ENCODE peak calls at places on chromosome 10, in six cellular contexts. One of them, this sample, is unnamed.

GRCh38 chr10:124145109-124145860 is 51.9 kb upstream of the CHST15 start:
- DNase-seq in thoracic aorta: no peak
- DNase-seq in RWPE1: no peak
- DNase-seq in K562: no peak
- DNase-seq in HepG2: no peak
- DNase-seq in endothelial cell of umbilical vein: no peak
- DNase-seq in this sample: peak; percentile 12

GRCh38 chr10:33521062-33521461 is 186.6 kb upstream of the NRP1 start:
- DNase-seq in RWPE1: no peak
- DNase-seq in HepG2: no peak
- DNase-seq in endothelial cell of umbilical vein: no peak
- DNase-seq in K562: no peak
- DNase-seq in thoracic aorta: no peak
- DNase-seq in this sample: no peak

GRCh38 chr10:230758-231157 is 95.5 kb downstream of the ZMYND11 start:
- DNase-seq in thoracic aorta: no peak
- DNase-seq in RWPE1: no peak
- DNase-seq in endothelial cell of umbilical vein: peak; percentile 12
- DNase-seq in K562: peak; percentile 20
- DNase-seq in HepG2: peak; percentile 15
- DNase-seq in this sample: no peak

GRCh38 chr10:77756319-77757232 is 119.0 kb upstream of the KCNMA1 start:
- DNase-seq in endothelial cell of umbilical vein: peak; percentile 78
- DNase-seq in K562: peak; percentile 80
- DNase-seq in HepG2: peak; percentile 59
- DNase-seq in RWPE1: peak; percentile 70
- DNase-seq in thoracic aorta: no peak
- DNase-seq in this sample: peak; percentile 33

GRCh38 chr10:77156406-77156879 is 481.2 kb downstream of the KCNMA1 start:
- DNase-seq in RWPE1: no peak
- DNase-seq in K562: no peak
- DNase-seq in thoracic aorta: no peak
- DNase-seq in HepG2: no peak
- DNase-seq in endothelial cell of umbilical vein: peak; percentile 83
- DNase-seq in this sample: peak; percentile 27

GRCh38 chr10:21532694-21533576 is 1.1 kb upstream of the MLLT10 start:
- DNase-seq in HepG2: no peak
- DNase-seq in endothelial cell of umbilical vein: peak; percentile 26
- DNase-seq in K562: peak; percentile 42
- DNase-seq in thoracic aorta: no peak
- DNase-seq in RWPE1: no peak
- DNase-seq in this sample: no peak

GRCh38 chr10:113424304-113424721 is 128.5 kb upstream of the HABP2 start:
- DNase-seq in endothelial cell of umbilical vein: no peak
- DNase-seq in RWPE1: no peak
- DNase-seq in HepG2: no peak
- DNase-seq in thoracic aorta: no peak
- DNase-seq in K562: no peak
- DNase-seq in this sample: no peak

GRCh38 chr10:63783882-63784281 is 262.7 kb downstream of the REEP3 start:
- DNase-seq in RWPE1: no peak
- DNase-seq in endothelial cell of umbilical vein: no peak
- DNase-seq in K562: no peak
- DNase-seq in HepG2: no peak
- DNase-seq in thoracic aorta: no peak
- DNase-seq in this sample: no peak

GRCh38 chr10:113992601-113993011 is 51.1 kb upstream of the ADRB1 start:
- DNase-seq in thoracic aorta: no peak
- DNase-seq in HepG2: no peak
- DNase-seq in endothelial cell of umbilical vein: no peak
- DNase-seq in K562: no peak
- DNase-seq in RWPE1: no peak
- DNase-seq in this sample: peak; percentile 3

GRCh38 chr10:60508831-60509230 is 119.2 kb upstream of the ANK3 start:
- DNase-seq in endothelial cell of umbilical vein: no peak
- DNase-seq in HepG2: no peak
- DNase-seq in thoracic aorta: no peak
- DNase-seq in RWPE1: no peak
- DNase-seq in K562: no peak
- DNase-seq in this sample: no peak

GRCh38 chr10:109650228-109650627 is 273.1 kb downstream of the XPNPEP1 start:
- DNase-seq in HepG2: no peak
- DNase-seq in thoracic aorta: no peak
- DNase-seq in endothelial cell of umbilical vein: no peak
- DNase-seq in RWPE1: no peak
- DNase-seq in K562: no peak
- DNase-seq in this sample: no peak
- H3K27ac ChIP-seq in HepG2: no peak overlapping the region
- H3K27ac ChIP-seq in thoracic aorta: no peak overlapping the region
- H3K27ac ChIP-seq in endothelial cell of umbilical vein: no peak overlapping the region
- H3K27ac ChIP-seq in RWPE1: no peak overlapping the region
- H3K27ac ChIP-seq in K562: no peak overlapping the region
- H3K27ac ChIP-seq in this sample: no peak overlapping the region

DNA sequence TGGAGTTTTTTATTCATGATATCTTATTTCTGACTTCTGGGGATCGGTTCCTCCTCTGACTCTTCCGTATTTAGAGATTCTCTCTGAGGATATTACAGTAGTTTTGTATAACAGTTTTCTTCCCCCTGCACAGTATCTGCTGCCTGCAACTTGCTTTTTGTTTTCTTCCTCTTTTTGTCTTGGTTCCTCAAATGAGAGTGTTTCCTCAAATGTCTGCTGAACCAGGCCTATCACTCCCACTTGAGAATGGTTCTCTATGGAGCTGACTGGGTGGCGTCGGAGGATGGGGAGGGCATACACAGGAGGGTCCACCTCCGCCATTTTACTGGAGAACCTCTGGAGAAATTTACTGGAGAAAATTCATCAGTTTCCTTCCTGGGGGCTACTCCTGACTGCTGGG is 27.7 kb downstream of the ARHGAP22 start:
- DNase-seq in HepG2: no peak
- DNase-seq in RWPE1: no peak
- DNase-seq in thoracic aorta: no peak
- DNase-seq in endothelial cell of umbilical vein: no peak
- DNase-seq in K562: no peak
- DNase-seq in this sample: no peak
- H3K27ac ChIP-seq in HepG2: no peak overlapping the region
- H3K27ac ChIP-seq in RWPE1: no peak overlapping the region
- H3K27ac ChIP-seq in thoracic aorta: no peak overlapping the region
- H3K27ac ChIP-seq in endothelial cell of umbilical vein: no peak overlapping the region
- H3K27ac ChIP-seq in K562: no peak overlapping the region
- H3K27ac ChIP-seq in this sample: no peak overlapping the region

GRCh38 chr10:125209591-125210373 is 49.4 kb upstream of the CTBP2 start:
- DNase-seq in HepG2: no peak
- DNase-seq in RWPE1: no peak
- DNase-seq in thoracic aorta: no peak
- DNase-seq in K562: no peak
- DNase-seq in endothelial cell of umbilical vein: peak; percentile 9
- DNase-seq in this sample: no peak
- H3K27ac ChIP-seq in HepG2: no peak overlapping the region
- H3K27ac ChIP-seq in RWPE1: no peak overlapping the region
- H3K27ac ChIP-seq in thoracic aorta: no peak overlapping the region
- H3K27ac ChIP-seq in K562: no peak overlapping the region
- H3K27ac ChIP-seq in endothelial cell of umbilical vein: no peak overlapping the region
- H3K27ac ChIP-seq in this sample: no peak overlapping the region

GRCh38 chr10:118960166-118961090 is 69.1 kb upstream of the NANOS1 start:
- DNase-seq in K562: no peak
- DNase-seq in thoracic aorta: no peak
- DNase-seq in RWPE1: peak; percentile 70
- DNase-seq in HepG2: no peak
- DNase-seq in endothelial cell of umbilical vein: no peak
- DNase-seq in this sample: peak; percentile 49

GRCh38 chr10:118957141-118957825 is 72.2 kb upstream of the NANOS1 start:
- DNase-seq in thoracic aorta: no peak
- DNase-seq in RWPE1: no peak
- DNase-seq in HepG2: no peak
- DNase-seq in K562: no peak
- DNase-seq in endothelial cell of umbilical vein: no peak
- DNase-seq in this sample: no peak

GRCh38 chr10:118958559-118958958 is 71.0 kb upstream of the NANOS1 start:
- DNase-seq in RWPE1: no peak
- DNase-seq in K562: no peak
- DNase-seq in endothelial cell of umbilical vein: no peak
- DNase-seq in thoracic aorta: no peak
- DNase-seq in HepG2: no peak
- DNase-seq in this sample: no peak

GRCh38 chr10:118957966-118958365 is 71.5 kb upstream of the NANOS1 start:
- DNase-seq in RWPE1: no peak
- DNase-seq in K562: no peak
- DNase-seq in HepG2: no peak
- DNase-seq in thoracic aorta: no peak
- DNase-seq in endothelial cell of umbilical vein: no peak
- DNase-seq in this sample: no peak

DNA sequence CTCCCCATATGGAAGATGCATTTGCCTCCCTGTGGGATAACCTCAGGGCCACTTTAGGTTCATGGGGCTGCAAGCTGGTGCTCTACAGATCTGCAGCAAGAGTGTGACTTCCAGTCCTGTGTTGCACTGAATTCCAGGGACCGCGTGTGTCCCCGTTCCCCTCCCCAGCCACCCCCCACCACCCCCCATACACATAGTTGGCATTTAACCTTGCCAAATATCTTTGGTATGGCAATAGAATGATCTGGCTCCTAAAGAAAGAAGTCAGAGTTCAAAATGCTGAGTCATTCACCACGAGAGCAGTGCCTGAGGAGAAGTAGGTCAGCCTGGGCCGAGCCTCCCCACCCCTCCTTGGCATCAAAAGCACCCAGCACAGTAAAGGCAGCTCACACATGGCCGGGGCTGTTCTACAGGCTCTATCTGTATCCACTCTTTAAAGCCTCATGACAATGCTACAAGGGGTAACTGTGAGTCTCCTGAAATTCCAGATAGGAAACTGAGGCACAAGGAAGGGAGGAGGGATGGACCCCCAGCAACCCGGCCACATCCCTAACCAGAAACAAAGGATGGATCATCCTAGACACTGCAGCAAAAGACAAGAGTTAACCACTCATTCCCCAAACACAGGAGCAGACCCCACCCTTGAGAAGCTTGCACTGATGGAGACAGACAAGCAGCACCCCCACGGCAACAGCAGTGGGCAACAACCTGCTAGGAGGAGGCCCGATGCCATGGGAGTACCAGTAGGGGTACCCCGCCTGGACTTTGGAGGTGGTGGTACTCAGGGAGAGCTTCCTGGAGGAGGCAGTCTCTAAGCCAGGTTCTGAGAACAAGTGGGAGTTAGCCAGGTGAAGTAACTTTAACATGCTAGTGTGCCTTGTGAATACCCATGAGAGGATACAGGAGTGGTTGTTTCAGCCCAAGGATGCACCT is 70.3 kb upstream of the NANOS1 start:
- DNase-seq in thoracic aorta: no peak
- DNase-seq in endothelial cell of umbilical vein: no peak
- DNase-seq in HepG2: no peak
- DNase-seq in K562: peak; percentile 22
- DNase-seq in RWPE1: peak; percentile 93
- DNase-seq in this sample: peak; percentile 57
- H3K27ac ChIP-seq in thoracic aorta: no peak overlapping the region
- H3K27ac ChIP-seq in endothelial cell of umbilical vein: no peak overlapping the region
- H3K27ac ChIP-seq in HepG2: no peak overlapping the region
- H3K27ac ChIP-seq in K562: no peak overlapping the region
- H3K27ac ChIP-seq in RWPE1: peak overlapping the region; percentile 65
- H3K27ac ChIP-seq in this sample: no peak overlapping the region

GRCh38 chr10:90785782-90786181 is 72.1 kb downstream of the HTR7 start:
- DNase-seq in endothelial cell of umbilical vein: no peak
- DNase-seq in thoracic aorta: no peak
- DNase-seq in HepG2: no peak
- DNase-seq in RWPE1: no peak
- DNase-seq in K562: no peak
- DNase-seq in this sample: no peak
- H3K27ac ChIP-seq in endothelial cell of umbilical vein: no peak overlapping the region
- H3K27ac ChIP-seq in thoracic aorta: no peak overlapping the region
- H3K27ac ChIP-seq in HepG2: no peak overlapping the region
- H3K27ac ChIP-seq in RWPE1: no peak overlapping the region
- H3K27ac ChIP-seq in K562: no peak overlapping the region
- H3K27ac ChIP-seq in this sample: no peak overlapping the region

GRCh38 chr10:97292862-97293198 is 393 bp upstream of the ARHGAP19 start:
- DNase-seq in thoracic aorta: no peak
- DNase-seq in HepG2: no peak
- DNase-seq in endothelial cell of umbilical vein: no peak
- DNase-seq in K562: no peak
- DNase-seq in RWPE1: no peak
- DNase-seq in this sample: no peak
- H3K27ac ChIP-seq in thoracic aorta: no peak overlapping the region
- H3K27ac ChIP-seq in HepG2: peak overlapping the region; percentile 59
- H3K27ac ChIP-seq in endothelial cell of umbilical vein: no peak overlapping the region
- H3K27ac ChIP-seq in K562: no peak overlapping the region
- H3K27ac ChIP-seq in RWPE1: peak overlapping the region; percentile 99
- H3K27ac ChIP-seq in this sample: no peak overlapping the region

GRCh38 chr10:73907841-73908517 is 3.0 kb upstream of the PLAU start:
- DNase-seq in HepG2: no peak
- DNase-seq in K562: peak; percentile 45
- DNase-seq in endothelial cell of umbilical vein: no peak
- DNase-seq in RWPE1: no peak
- DNase-seq in thoracic aorta: no peak
- DNase-seq in this sample: peak; percentile 40

GRCh38 chr10:73906524-73907447 is 4.1 kb upstream of the PLAU start:
- DNase-seq in thoracic aorta: peak; percentile 43
- DNase-seq in HepG2: peak; percentile 64
- DNase-seq in K562: no peak
- DNase-seq in endothelial cell of umbilical vein: peak; percentile 87
- DNase-seq in RWPE1: peak; percentile 85
- DNase-seq in this sample: peak; percentile 90

GRCh38 chr10:73902351-73902750 is 8.6 kb upstream of the PLAU start:
- DNase-seq in endothelial cell of umbilical vein: no peak
- DNase-seq in RWPE1: no peak
- DNase-seq in HepG2: no peak
- DNase-seq in thoracic aorta: no peak
- DNase-seq in K562: no peak
- DNase-seq in this sample: no peak

GRCh38 chr10:73908853-73909611 is 1.9 kb upstream of the PLAU start:
- DNase-seq in HepG2: peak; percentile 35
- DNase-seq in K562: peak; percentile 91
- DNase-seq in endothelial cell of umbilical vein: peak; percentile 94
- DNase-seq in RWPE1: peak; percentile 85
- DNase-seq in thoracic aorta: peak; percentile 33
- DNase-seq in this sample: peak; percentile 100

DNA sequence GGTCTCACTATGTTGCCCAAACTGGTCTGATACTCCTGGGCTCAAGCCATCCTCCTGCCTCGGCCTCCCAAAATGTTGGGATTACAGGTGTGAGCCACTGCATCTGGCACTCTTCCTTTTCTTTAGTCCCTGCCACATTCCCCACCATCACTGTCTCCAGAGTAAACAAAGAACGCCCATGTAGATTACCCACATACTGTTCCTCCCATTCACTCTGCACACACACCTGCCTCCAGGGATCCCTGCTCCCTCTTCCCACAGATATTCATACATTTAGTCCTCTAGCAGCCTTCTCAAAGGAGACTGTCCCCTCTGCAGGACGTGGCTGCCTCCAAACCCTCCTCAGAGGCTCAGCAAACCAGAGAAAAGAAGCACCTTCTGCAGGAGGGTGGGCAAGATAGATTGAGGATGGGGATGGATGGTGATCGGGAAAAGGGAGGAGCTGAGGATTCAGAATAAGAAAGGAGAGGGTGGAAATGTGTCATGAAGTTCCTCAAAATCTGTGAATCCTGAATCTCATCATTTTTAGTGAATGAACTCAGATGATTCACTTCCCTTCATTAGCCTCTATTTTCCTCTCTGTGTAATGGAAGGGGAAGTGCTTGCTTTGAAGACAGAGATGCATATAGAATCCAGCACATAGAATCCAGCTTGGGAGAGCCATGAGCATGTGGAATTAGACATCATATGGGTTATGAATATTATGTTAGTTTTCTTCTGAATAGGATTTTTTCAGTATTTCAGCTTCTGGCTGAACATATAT is 5.5 kb upstream of the PLAU start:
- DNase-seq in RWPE1: no peak
- DNase-seq in thoracic aorta: no peak
- DNase-seq in K562: no peak
- DNase-seq in endothelial cell of umbilical vein: peak; percentile 55
- DNase-seq in HepG2: no peak
- DNase-seq in this sample: no peak
- H3K27ac ChIP-seq in RWPE1: peak overlapping the region; percentile 97
- H3K27ac ChIP-seq in thoracic aorta: no peak overlapping the region
- H3K27ac ChIP-seq in K562: no peak overlapping the region
- H3K27ac ChIP-seq in endothelial cell of umbilical vein: peak overlapping the region; percentile 90
- H3K27ac ChIP-seq in HepG2: no peak overlapping the region
- H3K27ac ChIP-seq in this sample: peak overlapping the region; percentile 73

This sample was measured in mammary epithelial cell.